ENCODE peak calls at places on chromosomes 16 and 17, in four cellular contexts. U is body of pancreas, I is heart left ventricle, Z is HCT116. R is an unnamed sample.

GRCh38 chr16:85363881-85364280 is 249.2 kb upstream of the GSE1 start:
- DNase-seq in U (no peak), I (no peak), Z (no peak), R (no peak)

GRCh38 chr16:86905302-86905701 is 327.0 kb downstream of the FOXL1 start:
- DNase-seq in Z (no peak), U (no peak), I (no peak), R (no peak)

GRCh38 chr17:78374631-78375274 is 3.7 kb upstream of the PGS1 start:
- DNase-seq in Z (no peak), I (no peak), U (no peak), R (no peak)

GRCh38 chr16:28092721-28093382 is 29.3 kb upstream of the GSG1L start:
- DNase-seq in U (no peak), Z (no peak), I (no peak), R (peak; percentile 38)

GRCh38 chr16:69100046-69100765 is 5.2 kb upstream of the HAS3 start:
- DNase-seq in I (no peak), U (no peak), Z (no peak), R (no peak)

GRCh38 chr17:49325980-49326379 is 36.1 kb downstream of the ZNF652 start:
- DNase-seq in Z (no peak), I (no peak), U (no peak), R (no peak)

GRCh38 chr17:64005734-64006167 is 7.6 kb downstream of the PRR29 start:
- DNase-seq in U (peak; percentile 48), Z (no peak), I (peak; percentile 31), R (peak; percentile 59)

GRCh38 chr17:58337126-58337599 is 8.6 kb upstream of the TSPOAP1 start:
- DNase-seq in U (no peak), I (no peak), Z (no peak), R (no peak)

GRCh38 chr17:76353004-76353598 is 615 bp downstream of the PRPSAP1 start:
- DNase-seq in Z (no peak), U (peak; percentile 36), I (peak; percentile 41), R (peak; percentile 68)

GRCh38 chr16:70302745-70303144 is 3.8 kb downstream of the DDX19B start:
- DNase-seq in Z (no peak), I (no peak), U (no peak), R (no peak)

GRCh38 chr16:70295634-70296033 is 3.4 kb upstream of the DDX19B start:
- DNase-seq in U (no peak), I (no peak), Z (no peak), R (no peak)

GRCh38 chr16:70294385-70295029 is 4.5 kb upstream of the DDX19B start:
- DNase-seq in U (no peak), I (no peak), Z (no peak), R (peak; percentile 42)

GRCh38 chr16:70301121-70301520 is 2.1 kb downstream of the DDX19B start:
- DNase-seq in Z (no peak), U (no peak), I (no peak), R (no peak)

GRCh38 chr16:70298988-70299938 is at the start of gene DDX19B:
- DNase-seq in I (peak; percentile 81), Z (peak; percentile 40), U (peak; percentile 82), R (peak; percentile 90)
- TF ChIP-seq POLR2A in I (no peak), Z (peak; percentile 57), U (peak; percentile 85), R (peak; percentile 47)

GRCh38 chr16:1938316-1938715 is 4.7 kb downstream of the MSRB1 start:
- DNase-seq in I (no peak), Z (no peak), U (no peak), R (no peak)
- TF ChIP-seq POLR2A in I (no peak), Z (no peak), U (no peak), R (no peak)

DNA sequence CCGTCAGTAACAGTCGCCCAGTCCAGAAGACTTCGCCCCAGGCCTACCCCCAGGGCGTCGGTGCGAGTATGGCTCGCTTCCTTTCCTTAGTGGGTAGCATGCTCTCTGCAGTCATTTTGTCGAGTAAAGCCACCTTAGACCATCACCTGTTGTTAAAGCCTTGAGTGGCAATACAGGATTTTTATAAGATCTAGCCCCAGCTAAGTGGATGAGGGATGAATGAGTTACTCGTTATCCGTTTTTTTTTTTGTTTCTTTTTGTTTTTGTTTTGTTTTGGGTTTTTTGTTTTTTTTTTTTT is 322 bp upstream of the KLHL11 start:
- DNase-seq in Z (no peak), U (no peak), I (no peak), R (no peak)
- TF ChIP-seq POLR2A in Z (no peak), U (no peak), I (no peak), R (no peak)

DNA sequence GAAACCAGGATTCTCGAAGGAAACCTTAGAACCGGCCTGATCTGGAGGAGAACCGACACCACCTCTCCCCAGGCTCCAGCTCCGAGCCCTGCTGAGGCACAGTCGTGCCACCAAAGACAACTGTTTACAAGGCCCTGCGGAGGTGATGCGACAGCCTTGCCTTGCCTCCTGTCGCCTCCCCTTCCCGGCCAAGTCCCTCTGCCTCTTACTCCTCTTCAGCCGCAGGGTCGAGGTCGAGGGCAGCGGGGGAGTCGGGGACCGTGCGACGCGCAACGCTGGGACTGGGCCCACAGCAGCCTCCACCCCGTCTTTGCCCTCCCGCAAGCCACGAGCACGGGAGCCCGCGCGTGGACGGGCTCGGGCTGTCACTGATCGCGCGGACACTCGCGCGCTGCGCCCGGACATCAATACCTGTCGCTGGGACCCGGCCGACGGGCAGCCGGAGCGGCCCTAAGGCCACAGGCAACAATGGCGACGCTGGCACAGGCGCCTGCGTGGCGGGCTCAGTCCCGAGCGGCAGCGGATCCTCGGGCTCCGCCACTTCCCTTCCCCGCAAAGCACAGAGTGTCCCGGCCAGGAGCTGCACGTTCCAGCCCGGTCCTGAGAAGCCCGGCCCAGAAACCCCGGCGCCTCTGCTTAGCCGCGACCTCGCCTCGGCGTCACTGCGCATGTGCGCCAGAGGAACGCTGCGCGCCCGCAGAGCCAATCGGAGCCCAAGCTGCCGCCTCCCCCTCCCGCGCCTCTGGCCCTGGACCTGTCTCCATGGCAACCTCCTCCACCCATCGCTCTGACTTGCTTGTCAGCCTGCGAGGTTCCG is at the start of gene ZNF287:
- DNase-seq in U (peak; percentile 96), Z (no peak), I (peak; percentile 96), R (peak; percentile 97)
- TF ChIP-seq POLR2A in U (peak; percentile 63), Z (no peak), I (no peak), R (no peak)

GRCh38 chr17:81927653-81928496 is at the start of gene MAFG:
- DNase-seq in Z (peak; percentile 87), I (peak; percentile 93), U (peak; percentile 93), R (peak; percentile 96)
- TF ChIP-seq POLR2A in Z (peak; percentile 24), I (peak; percentile 27), U (peak; percentile 53), R (no peak)

DNA sequence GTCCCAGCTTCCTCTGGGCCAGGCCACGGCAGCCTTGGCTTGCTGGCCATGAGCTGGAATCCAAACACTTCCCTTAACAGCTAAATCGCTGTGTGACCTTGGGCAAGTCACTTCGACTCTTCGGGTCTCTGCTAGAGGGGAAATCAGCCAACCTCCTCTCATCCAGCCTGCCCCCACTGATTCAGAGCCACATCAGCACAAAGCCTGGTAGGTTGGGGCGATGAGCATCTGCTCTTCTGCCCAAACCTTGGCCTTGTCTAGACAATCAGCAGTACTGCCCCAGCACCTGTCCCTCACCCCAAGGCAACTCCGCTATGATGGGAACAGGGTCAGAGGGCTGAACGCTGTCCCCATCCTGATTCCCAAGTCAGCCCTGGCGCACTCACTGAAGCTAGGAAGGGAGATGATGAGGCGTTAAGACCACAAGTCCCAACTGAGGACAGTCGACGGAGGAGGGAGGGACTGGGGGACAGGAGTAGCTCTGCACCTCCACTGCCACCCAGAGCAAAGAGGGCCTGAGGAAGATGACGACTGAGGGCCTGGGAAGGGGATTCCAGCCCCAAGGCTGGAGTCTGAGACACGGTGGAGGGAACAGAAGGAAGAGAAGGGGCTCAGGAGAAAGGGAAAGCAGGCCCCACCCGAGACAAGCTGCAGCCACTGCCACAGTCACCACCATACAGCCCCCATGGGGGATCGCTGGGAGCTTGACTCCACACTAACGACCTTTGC is 1.3 kb downstream of the CLUH start:
- DNase-seq in U (no peak), I (no peak), Z (no peak), R (peak; percentile 65)
- TF ChIP-seq POLR2A in U (no peak), I (no peak), Z (no peak), R (no peak)

GRCh38 chr16:88809676-88810165 is 2.0 kb downstream of the APRT start:
- DNase-seq in I (no peak), Z (no peak), U (no peak), R (no peak)
- TF ChIP-seq POLR2A in I (no peak), Z (peak; percentile 43), U (no peak), R (no peak)

GRCh38 chr17:39200957-39201510 is 951 bp downstream of the RPL19 start:
- DNase-seq in I (no peak), Z (no peak), U (no peak), R (no peak)

GRCh38 chr17:39208893-39209292 is 8.8 kb downstream of the RPL19 start:
- DNase-seq in Z (no peak), U (no peak), I (no peak), R (no peak)

GRCh38 chr17:39208136-39208535 is 8.1 kb downstream of the RPL19 start:
- DNase-seq in U (no peak), Z (no peak), I (no peak), R (no peak)

GRCh38 chr17:39204245-39204644 is 4.2 kb downstream of the RPL19 start:
- DNase-seq in I (no peak), U (no peak), Z (no peak), R (no peak)

DNA sequence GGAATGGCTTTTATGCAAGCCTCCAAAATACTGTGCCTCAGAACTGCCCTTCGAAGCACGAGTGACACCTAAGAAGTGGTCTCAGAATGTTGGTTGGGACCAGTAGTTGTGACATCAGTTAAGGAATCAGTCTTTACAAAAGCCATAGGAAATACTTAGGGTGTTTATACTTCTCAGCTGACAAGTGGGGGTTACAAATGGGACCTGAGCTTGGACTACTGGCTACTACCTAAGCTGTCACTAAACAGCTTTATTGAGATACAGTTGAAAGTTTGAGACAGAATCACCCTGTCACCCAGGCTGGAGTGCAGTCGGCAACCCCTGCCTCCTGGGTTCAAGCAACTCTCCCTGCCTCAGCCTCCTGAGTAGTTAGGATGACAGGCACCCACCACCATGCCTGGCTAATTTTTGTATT is 5.0 kb downstream of the RPL19 start:
- DNase-seq in U (no peak), I (no peak), Z (no peak), R (no peak)
- TF ChIP-seq POLR2A in U (no peak), I (no peak), Z (no peak), R (no peak)

R was measured in sigmoid colon.